ENCODE peak calls at places on chromosomes 6 and 20, in six cellular contexts. I is NCI-H2029 treated with DMSO at 0.1 percent for 48 hours; W is kidney tubule cell; G is IMR-90; K is effector CD8-positive, alpha-beta T cell; V is T1000. D is an unnamed sample.

GRCh38 chr6:155472886-155473285 is 17.2 kb upstream of the NOX3 start:
- DNase-seq in I (no peak), W (no peak), G (peak), K (no peak), V (no peak), D (no peak)

GRCh38 chr6:166766769-166767168 is 139.7 kb upstream of the RPS6KA2 start:
- DNase-seq in I (no peak), W (no peak), G (no peak), K (no peak), V (no peak), D (no peak)

GRCh38 chr6:18823782-18824386 is 436.7 kb downstream of the RNF144B start:
- DNase-seq in I (no peak), W (peak), G (peak), K (no peak), V (no peak), D (peak)

GRCh38 chr6:134146268-134147032 is 94.0 kb upstream of the SLC2A12 start:
- DNase-seq in I (no peak), W (no peak), G (no peak), K (no peak), V (no peak), D (no peak)

GRCh38 chr6:44558315-44559227 is 171.1 kb downstream of the CDC5L start:
- DNase-seq in I (no peak), W (no peak), G (no peak), K (no peak), V (no peak), D (no peak)

GRCh38 chr6:168468046-168468445 is 27.1 kb downstream of the SMOC2 start:
- DNase-seq in I (no peak), W (peak), G (no peak), K (no peak), V (no peak), D (peak)

GRCh38 chr20:47438464-47439381 is 63.0 kb upstream of the NCOA3 start:
- DNase-seq in I (no peak), W (peak), G (no peak), K (no peak), V (no peak), D (peak)

GRCh38 chr6:166333172-166333995 is 9.0 kb downstream of the SFT2D1 start:
- DNase-seq in I (no peak), W (no peak), G (no peak), K (no peak), V (no peak), D (no peak)

GRCh38 chr20:51373713-51374481 is 168.6 kb downstream of the NFATC2 start:
- DNase-seq in I (no peak), W (no peak), G (no peak), K (no peak), V (no peak), D (no peak)

GRCh38 chr6:168314948-168315347 is 4.6 kb downstream of the DACT2 start:
- DNase-seq in I (no peak), W (peak), G (no peak), K (no peak), V (no peak), D (no peak)

GRCh38 chr6:7528565-7528964 is 12.9 kb upstream of the DSP start:
- DNase-seq in I (no peak), W (peak), G (peak), K (no peak), V (no peak), D (no peak)

GRCh38 chr6:166483026-166483425 is 100.3 kb upstream of the MPC1 start:
- DNase-seq in I (no peak), W (no peak), G (no peak), K (no peak), V (no peak), D (no peak)

GRCh38 chr6:130602151-130602770 is 224.9 kb upstream of the SMLR1 start:
- DNase-seq in I (no peak), W (peak), G (peak), K (no peak), V (peak), D (no peak)

GRCh38 chr20:22925613-22925983 is 109.5 kb upstream of the SSTR4 start:
- DNase-seq in I (no peak), W (no peak), G (no peak), K (no peak), V (no peak), D (no peak)

GRCh38 chr6:2812695-2813094 is 29.0 kb downstream of the SERPINB1 start:
- DNase-seq in I (no peak), W (no peak), G (no peak), K (no peak), V (no peak), D (no peak)

GRCh38 chr6:3063733-3064700 is 4.3 kb upstream of the RIPK1 start:
- DNase-seq in I (peak), W (peak), G (peak), K (peak), V (peak), D (peak)

GRCh38 chr20:4112490-4113420 is 97.4 kb upstream of the RNF24 start:
- DNase-seq in I (peak), W (peak), G (peak), K (no peak), V (no peak), D (no peak)

GRCh38 chr6:36326351-36326995 is 10.2 kb downstream of the BNIP5 start:
- DNase-seq in I (no peak), W (no peak), G (peak), K (no peak), V (no peak), D (no peak)

GRCh38 chr6:92000112-92000511 is 1413.2 kb upstream of the MAP3K7 start:
- DNase-seq in I (no peak), W (no peak), G (no peak), K (no peak), V (no peak), D (no peak)

GRCh38 chr20:38633577-38634093 is 32.0 kb downstream of the ARHGAP40 start:
- DNase-seq in I (peak), W (peak), G (peak), K (peak), V (no peak), D (peak)

GRCh38 chr20:48681201-48681881 is 146.5 kb downstream of the PREX1 start:
- DNase-seq in I (no peak), W (no peak), G (no peak), K (no peak), V (no peak), D (no peak)

GRCh38 chr6:45633272-45633908 is 255.7 kb upstream of the SUPT3H start:
- DNase-seq in I (no peak), W (no peak), G (no peak), K (no peak), V (no peak), D (no peak)

GRCh38 chr6:36912583-36912982 is 26.8 kb downstream of the C6orf89 start:
- DNase-seq in I (no peak), W (peak), G (peak), K (no peak), V (peak), D (no peak)

GRCh38 chr20:34299925-34300806 is 3.0 kb downstream of the AHCY start:
- DNase-seq in I (peak), W (peak), G (peak), K (no peak), V (no peak), D (no peak)

GRCh38 chr6:130417951-130418350 is 52.1 kb downstream of the TMEM200A start:
- DNase-seq in I (no peak), W (no peak), G (peak), K (no peak), V (no peak), D (no peak)

GRCh38 chr6:117483645-117484016 is 1.2 kb downstream of the DCBLD1 start:
- DNase-seq in I (peak), W (peak), G (peak), K (no peak), V (no peak), D (peak)

GRCh38 chr20:25360631-25361286 is 29.9 kb downstream of the ABHD12 start:
- DNase-seq in I (no peak), W (peak), G (peak), K (no peak), V (no peak), D (peak)